ENCODE peak calls at places on chromosomes 16 and 17, in six cellular contexts. E is EH; D is activated T-helper 2 cell treated with anti-CD3 and anti-CD28 coated beads, Interferon-gamma antibody, Interleukin-2, Interleukin-4, amounts not matched to agents 10 μg/mL and 5 μg/mL and 100 μg/mL, durations not matched to agents 14 hours and 24 hours and 36 hours; V is EL; B is nucleus accumbens; F is DMS153. N is an unnamed sample.

GRCh38 chr17:10792156-10792555 is 11.7 kb downstream of the TMEM238L start:
- DNase-seq in F (no peak), V (no peak), B (no peak), D (no peak), E (no peak), N (no peak)

GRCh38 chr17:77891602-77892001 is 66.9 kb upstream of the TNRC6C start:
- DNase-seq in B (no peak), E (no peak), D (no peak), V (no peak), F (no peak), N (peak)

GRCh38 chr17:34703533-34703932 is 124.2 kb downstream of the TMEM132E start:
- DNase-seq in D (no peak), V (peak), F (no peak), B (no peak), E (peak), N (no peak)

GRCh38 chr17:30969989-30970680 is 704 bp upstream of the RNF135 start:
- DNase-seq in E (no peak), V (no peak), F (no peak), D (peak), B (no peak), N (no peak)

GRCh38 chr16:83681421-83681820 is 126.4 kb upstream of the HSBP1 start:
- DNase-seq in B (no peak), E (no peak), D (no peak), F (peak), V (no peak), N (no peak)

GRCh38 chr17:78179372-78179771 is 7.5 kb downstream of the TK1 start:
- DNase-seq in D (no peak), B (no peak), F (no peak), E (peak), V (peak), N (no peak)

GRCh38 chr17:76039121-76039520 is 12.0 kb upstream of the EVPL start:
- DNase-seq in F (no peak), E (no peak), B (no peak), D (no peak), V (no peak), N (peak)

GRCh38 chr17:41785876-41786226 is 660 bp downstream of the JUP start:
- DNase-seq in D (no peak), F (peak), B (no peak), E (peak), V (no peak), N (no peak)

GRCh38 chr17:77610980-77611641 is 347.4 kb upstream of the TNRC6C start:
- DNase-seq in V (no peak), F (no peak), B (no peak), E (peak), D (no peak), N (peak)

GRCh38 chr17:50540485-50541401 is 6.2 kb upstream of the SPATA20 start:
- DNase-seq in D (no peak), V (no peak), B (no peak), E (no peak), F (no peak), N (no peak)

GRCh38 chr17:42118545-42118944 is 2.6 kb downstream of the KAT2A start:
- DNase-seq in D (no peak), B (no peak), V (peak), E (peak), F (no peak), N (no peak)

GRCh38 chr16:72073831-72074230 is 10.8 kb downstream of the HPR start:
- DNase-seq in B (peak), V (no peak), F (no peak), E (no peak), D (no peak), N (no peak)

GRCh38 chr17:7383742-7384488 is 3.0 kb downstream of the TNK1 start:
- DNase-seq in B (peak), D (peak), E (peak), V (peak), F (no peak), N (peak)

GRCh38 chr17:880074-880870 is 98.1 kb downstream of the MRM3 start:
- DNase-seq in F (no peak), E (peak), B (no peak), V (peak), D (no peak), N (no peak)

GRCh38 chr17:20074001-20074400 is 64.8 kb downstream of the SPECC1 start:
- DNase-seq in D (no peak), V (no peak), E (no peak), F (no peak), B (no peak), N (no peak)

GRCh38 chr17:75388476-75389030 is 16.9 kb downstream of the GRB2 start:
- DNase-seq in D (no peak), E (no peak), V (no peak), B (no peak), F (no peak), N (no peak)

GRCh38 chr16:29972500-29972899 is 1.2 kb upstream of the TAOK2 start:
- DNase-seq in B (no peak), F (no peak), D (no peak), E (no peak), V (no peak), N (no peak)

GRCh38 chr17:56175299-56175935 is 22.1 kb downstream of the ANKFN1 start:
- DNase-seq in V (peak), D (no peak), B (no peak), F (no peak), E (peak), N (no peak)

N was measured in sigmoid colon.